ENCODE peak calls at places on chromosomes 16 and 17, in six cellular contexts. T is upper lobe of right lung, H is heart left ventricle, S is Peyer's patch, U is adrenal gland, V is HCT116. X is an unnamed sample. For H3K4me1, the result is how much of the 10 kb centered on the place peaks cover.

GRCh38 chr17:773467-774319 is 8.4 kb downstream of the GLOD4 start:
- DNase-seq in T (no peak), H (no peak), S (no peak), U (no peak), V (no peak), X (no peak)

GRCh38 chr16:48444574-48444973 is 59.4 kb upstream of the SIAH1 start:
- DNase-seq in T (no peak), H (peak), S (no peak), U (peak), V (peak), X (peak)

GRCh38 chr17:28545141-28545503 is 7.3 kb downstream of the UNC119 start:
- DNase-seq in T (no peak), H (no peak), S (no peak), U (no peak), V (no peak), X (no peak)

GRCh38 chr16:16019488-16019887 is 70.1 kb downstream of the ABCC1 start:
- DNase-seq in T (no peak), H (no peak), S (no peak), U (peak), V (peak), X (no peak)

GRCh38 chr16:31477220-31478216 is 5.4 kb upstream of the SLC5A2 start:
- DNase-seq in T (peak), H (no peak), S (peak), U (peak), V (no peak), X (no peak)

GRCh38 chr16:5016967-5017677 is 16.6 kb downstream of the NAGPA start:
- DNase-seq in T (no peak), H (no peak), S (no peak), U (no peak), V (no peak), X (no peak)

GRCh38 chr16:22675745-22676540 is 138.0 kb upstream of the HS3ST2 start:
- DNase-seq in T (no peak), H (no peak), S (no peak), U (no peak), V (no peak), X (peak)

GRCh38 chr17:35166526-35166925 is 18.9 kb downstream of the UNC45B start:
- DNase-seq in T (peak), H (no peak), S (no peak), U (no peak), V (no peak), X (no peak)

GRCh38 chr17:1160591-1161041 is 19.2 kb downstream of the ABR start:
- DNase-seq in T (no peak), H (no peak), S (no peak), U (no peak), V (no peak), X (no peak)

GRCh38 chr16:87407511-87408112 is 15.5 kb downstream of the MAP1LC3B start:
- DNase-seq in T (peak), H (peak), S (peak), U (peak), V (peak), X (peak)

GRCh38 chr17:74196541-74197310 is 6.8 kb upstream of the RPL38 start:
- DNase-seq in T (no peak), H (no peak), S (no peak), U (no peak), V (no peak), X (no peak)

GRCh38 chr16:80804451-80805383 is at the start of gene CDYL2:
- DNase-seq in T (peak), H (peak), S (peak), U (peak), V (no peak), X (no peak)

GRCh38 chr16:81888520-81889394 is 109.7 kb downstream of the PLCG2 start:
- DNase-seq in T (no peak), H (no peak), S (no peak), U (no peak), V (no peak), X (no peak)

GRCh38 chr17:9238340-9239259 is 217.3 kb downstream of the NTN1 start:
- DNase-seq in T (no peak), H (no peak), S (no peak), U (no peak), V (no peak), X (no peak)

GRCh38 chr17:9239260-9239820 is 218.0 kb downstream of the NTN1 start:
- DNase-seq in T (no peak), H (no peak), S (peak), U (peak), V (no peak), X (no peak)

GRCh38 chr17:9241371-9241712 is 220.0 kb downstream of the NTN1 start:
- DNase-seq in T (no peak), H (peak), S (no peak), U (peak), V (no peak), X (peak)

GRCh38 chr17:9240659-9241370 is 219.5 kb downstream of the NTN1 start:
- DNase-seq in T (no peak), H (peak), S (peak), U (peak), V (no peak), X (peak)

DNA sequence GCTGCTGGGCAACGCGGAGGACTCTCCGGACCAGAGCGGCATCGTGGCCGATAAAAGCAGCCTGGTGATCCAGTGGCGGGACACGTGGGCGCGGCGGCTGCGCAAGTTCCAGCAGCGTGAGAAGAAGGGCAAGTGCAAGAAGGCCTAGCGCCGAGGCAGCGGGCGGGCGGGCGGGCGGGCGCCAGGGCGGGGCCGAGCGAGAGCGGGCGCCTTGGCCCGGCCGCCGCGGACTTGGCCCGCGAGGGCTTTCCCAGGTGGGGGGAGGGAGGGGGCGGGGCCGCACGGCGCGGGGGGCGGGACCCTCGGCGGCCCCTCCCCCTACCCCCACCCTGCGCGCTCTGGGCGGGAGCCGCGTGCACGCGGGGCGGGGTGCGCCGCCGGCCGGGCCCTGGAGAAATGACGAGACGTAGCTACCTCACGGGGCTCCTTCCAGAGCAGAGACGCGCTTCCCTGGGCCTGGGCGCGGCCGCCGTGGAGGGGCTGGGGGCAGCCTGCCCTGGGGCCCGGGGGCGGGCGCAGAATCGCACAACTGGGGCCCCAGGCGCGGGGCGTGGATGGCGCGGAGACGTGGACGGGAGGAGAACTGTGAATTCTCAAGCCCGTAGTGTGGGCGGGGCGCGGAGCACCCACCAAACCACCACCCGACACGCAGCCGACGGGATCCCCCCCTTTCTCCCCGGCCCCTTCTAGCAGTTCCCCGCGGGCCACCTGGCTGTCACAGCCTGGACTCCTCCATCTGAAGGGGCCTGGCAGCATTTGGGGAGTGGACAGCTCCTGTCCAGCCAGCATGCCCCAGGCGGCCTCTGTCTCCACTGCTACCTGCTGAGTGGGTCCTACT is 218.7 kb downstream of the NTN1 start:
- DNase-seq in T (peak), H (peak), S (peak), U (peak), V (peak), X (peak)
- H3K4me3 ChIP-seq in T (peak), H (peak), S (peak), U (no peak), V (peak), X (peak)

GRCh38 chr16:78311831-78312230 is 212.4 kb downstream of the WWOX start:
- DNase-seq in T (no peak), H (no peak), S (no peak), U (no peak), V (no peak), X (no peak)
- H3K4me1 ChIP-seq in T (under half), H (under half), S (under half), U (under half), V (under half), X (under half)

GRCh38 chr17:81960130-81960958 is 643 bp downstream of the NOTUM start:
- DNase-seq in T (no peak), H (no peak), S (no peak), U (no peak), V (no peak), X (no peak)
- H3K4me3 ChIP-seq in T (peak), H (peak), S (peak), U (no peak), V (peak), X (peak)

DNA sequence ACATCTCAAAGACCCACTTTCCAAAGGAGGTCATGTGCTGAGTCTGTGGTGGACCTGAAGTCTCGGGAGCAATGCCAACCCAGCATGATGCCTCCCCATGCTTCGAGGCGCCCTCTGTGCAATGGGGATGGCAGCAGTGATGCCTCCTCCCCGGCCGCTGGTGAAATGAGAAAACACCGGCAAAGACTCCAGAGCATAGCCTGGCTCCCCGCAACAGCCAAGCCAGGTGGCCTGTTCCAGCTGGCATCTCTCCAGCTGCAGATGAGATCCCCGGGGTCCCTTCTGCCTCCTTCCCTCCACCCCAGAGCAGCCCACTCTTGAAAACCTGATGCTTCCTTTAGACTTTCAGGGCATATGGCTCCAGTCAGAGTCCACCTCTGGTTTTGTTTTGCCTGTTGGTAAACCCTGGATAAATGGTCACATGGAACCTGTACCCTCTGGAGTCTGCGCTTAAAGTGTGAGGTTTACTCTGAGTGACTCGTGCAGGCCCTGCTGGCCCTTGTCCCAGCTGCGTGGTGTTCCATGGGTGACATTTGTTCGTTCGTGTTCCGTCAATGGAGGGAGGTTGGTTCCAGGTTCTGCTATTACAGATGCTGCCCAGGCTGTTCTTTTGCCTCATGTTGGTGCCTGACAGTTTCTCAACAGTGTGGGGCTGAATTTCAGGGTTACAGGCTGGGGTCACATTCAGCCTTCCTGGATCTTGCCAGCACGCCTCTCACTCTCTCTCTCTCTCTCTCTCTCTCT is 181.8 kb upstream of the CIBAR2 start:
- DNase-seq in T (no peak), H (no peak), S (no peak), U (no peak), V (no peak), X (no peak)
- H3K4me1 ChIP-seq in T (under half), H (under half), S (under half), U (under half), V (under half), X (under half)

DNA sequence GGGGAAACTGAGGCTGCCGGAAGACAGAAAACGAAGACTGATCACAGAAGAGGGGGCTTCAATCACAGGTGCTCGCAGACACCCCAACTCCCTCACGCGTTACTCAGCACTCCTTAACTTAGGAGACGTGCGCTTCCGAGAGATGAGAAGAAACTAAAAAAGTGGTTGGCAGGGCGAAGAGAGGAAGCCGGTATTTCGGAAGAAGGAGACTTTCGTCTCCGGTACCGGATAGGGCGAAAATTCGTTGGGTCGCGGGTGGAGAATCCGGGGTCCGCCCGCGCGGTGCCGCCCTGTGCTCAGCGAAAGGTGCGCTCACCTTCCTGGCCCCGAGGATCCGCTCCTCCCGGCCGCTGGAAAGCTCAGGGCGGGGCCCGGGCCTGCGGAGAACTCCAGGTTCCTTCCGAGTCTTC is 917 bp upstream of the TBX2 start:
- DNase-seq in T (no peak), H (no peak), S (no peak), U (no peak), V (no peak), X (no peak)
- H3K4me3 ChIP-seq in T (peak), H (peak), S (peak), U (no peak), V (no peak), X (peak)

GRCh38 chr17:65550758-65551157 is 10.7 kb downstream of the AXIN2 start:
- DNase-seq in T (no peak), H (no peak), S (no peak), U (no peak), V (no peak), X (no peak)

GRCh38 chr17:65548570-65548969 is 12.9 kb downstream of the AXIN2 start:
- DNase-seq in T (no peak), H (no peak), S (no peak), U (no peak), V (no peak), X (no peak)

GRCh38 chr17:65551641-65552040 is 9.8 kb downstream of the AXIN2 start:
- DNase-seq in T (no peak), H (no peak), S (no peak), U (no peak), V (no peak), X (no peak)

GRCh38 chr17:65552214-65552613 is 9.2 kb downstream of the AXIN2 start:
- DNase-seq in T (no peak), H (no peak), S (no peak), U (no peak), V (no peak), X (no peak)

GRCh38 chr17:65550075-65550635 is 11.3 kb downstream of the AXIN2 start:
- DNase-seq in T (no peak), H (no peak), S (no peak), U (no peak), V (no peak), X (no peak)
- H3K4me1 ChIP-seq in T (half or more), H (under half), S (under half), U (half or more), V (under half), X (under half)

DNA sequence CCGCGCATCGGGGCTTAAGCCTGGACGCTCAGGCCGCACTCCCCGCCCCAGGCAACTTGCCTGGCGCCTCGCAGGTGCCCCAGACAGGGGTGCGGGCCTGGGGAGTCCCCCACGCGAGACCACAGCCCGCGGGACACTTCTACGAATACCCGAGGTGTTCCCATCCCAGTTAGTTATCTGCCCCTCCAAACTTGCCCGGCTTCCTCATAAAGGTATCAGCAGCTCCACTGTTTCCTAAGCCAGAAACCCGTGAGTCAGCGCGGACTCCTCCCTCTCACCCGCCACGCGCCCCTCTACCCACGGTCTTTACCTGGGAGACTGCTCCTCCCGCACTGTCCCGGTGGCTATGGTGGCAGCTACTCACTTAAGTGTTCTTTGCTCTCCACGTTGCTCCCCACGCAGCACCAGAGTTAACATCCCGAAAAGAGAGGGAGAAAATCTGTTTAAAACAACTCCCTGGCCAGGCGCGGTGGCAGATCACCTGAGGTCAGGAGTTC is 1.0 kb upstream of the CREBBP start:
- DNase-seq in T (no peak), H (no peak), S (no peak), U (no peak), V (no peak), X (no peak)
- H3K4me3 ChIP-seq in T (peak), H (peak), S (peak), U (no peak), V (peak), X (peak)

GRCh38 chr17:50946223-50946890 is 80.2 kb upstream of the TOB1 start:
- DNase-seq in T (no peak), H (no peak), S (no peak), U (peak), V (no peak), X (no peak)
- H3K4me1 ChIP-seq in T (under half), H (under half), S (under half), U (half or more), V (half or more), X (under half)

X was measured in right atrium auricular region.